ENCODE peak calls at places on chromosomes 5 and 9, in nine cellular contexts. P is mucosa of gallbladder; E is RPMI8226; G is ovary; H is aorta; U is NCI-H1436; M is stimulated activated CD4-positive, alpha-beta T cell treated with anti-CD3 and anti-CD28 coated beads, Interleukin-2, amount 100 ng/mL, for 48 hours; K is endothelial cell; R is psoas muscle. X is an unnamed sample.

GRCh38 chr9:13732290-13732689 is 452.8 kb upstream of the MPDZ start:
- DNase-seq in G (no peak), P (no peak), R (no peak), H (no peak), E (no peak), M (no peak), K (no peak), U (no peak), X (no peak)

GRCh38 chr5:139877129-139877597 is 81.6 kb downstream of the PSD2 start:
- DNase-seq in E (no peak), K (peak; percentile 31), R (no peak), M (no peak), G (no peak), H (no peak), U (no peak), P (no peak), X (no peak)

GRCh38 chr5:56763711-56764466 is 51.5 kb upstream of the MAP3K1 start:
- DNase-seq in U (no peak), H (no peak), M (no peak), P (no peak), R (no peak), E (peak; percentile 13), K (no peak), G (no peak), X (peak; percentile 42)

GRCh38 chr5:143557061-143557818 is 153.8 kb upstream of the NR3C1 start:
- DNase-seq in H (no peak), K (no peak), U (peak; percentile 13), P (no peak), M (no peak), E (no peak), R (no peak), G (no peak), X (no peak)

GRCh38 chr9:114465906-114466900 is 39.1 kb downstream of the WHRN start:
- DNase-seq in G (peak; percentile 56), H (no peak), R (no peak), K (no peak), E (no peak), P (no peak), M (no peak), U (no peak), X (no peak)

GRCh38 chr5:71907001-71907564 is 188.0 kb downstream of the CARTPT start:
- DNase-seq in K (no peak), R (no peak), P (no peak), E (no peak), G (no peak), M (no peak), H (no peak), U (peak; percentile 25), X (no peak)

GRCh38 chr5:111129938-111130337 is 37.8 kb downstream of the WDR36 start:
- DNase-seq in E (no peak), M (no peak), R (no peak), H (no peak), K (no peak), U (no peak), G (no peak), P (no peak), X (no peak)

GRCh38 chr5:179241175-179241574 is 104.1 kb downstream of the ADAMTS2 start:
- DNase-seq in M (no peak), R (no peak), U (no peak), G (no peak), E (no peak), K (no peak), H (no peak), P (no peak), X (no peak)

GRCh38 chr9:128575469-128575868 is 23.1 kb downstream of the SPTAN1 start:
- DNase-seq in G (no peak), H (no peak), P (no peak), M (no peak), K (no peak), U (peak; percentile 32), R (no peak), E (no peak), X (peak; percentile 56)

GRCh38 chr5:109413463-109413862 is 3.7 kb upstream of the PJA2 start:
- DNase-seq in H (no peak), K (no peak), R (no peak), U (no peak), P (no peak), G (no peak), M (no peak), E (peak; percentile 81), X (peak; percentile 18)

GRCh38 chr9:77753183-77753582 is 105.1 kb upstream of the GNA14 start:
- DNase-seq in M (no peak), G (no peak), R (no peak), H (no peak), K (no peak), E (no peak), U (no peak), P (no peak), X (no peak)

GRCh38 chr5:84260140-84260539 is 124.5 kb downstream of the EDIL3 start:
- DNase-seq in U (no peak), E (no peak), M (no peak), H (no peak), K (no peak), G (no peak), R (no peak), P (no peak), X (no peak)

GRCh38 chr5:122091942-122092600 is 14.0 kb upstream of the LOX start:
- DNase-seq in P (no peak), H (no peak), R (no peak), E (no peak), U (no peak), G (no peak), K (no peak), M (no peak), X (peak; percentile 60)

GRCh38 chr5:88502179-88503064 is 233.8 kb upstream of the TMEM161B start:
- DNase-seq in E (peak; percentile 40), R (no peak), K (no peak), U (no peak), M (no peak), P (no peak), H (no peak), G (no peak), X (peak; percentile 64)

GRCh38 chr5:130135506-130135905 is 231.2 kb downstream of the CHSY3 start:
- DNase-seq in K (no peak), H (no peak), E (no peak), G (no peak), M (no peak), P (no peak), U (no peak), R (no peak), X (no peak)

GRCh38 chr9:79053613-79054012 is 518.2 kb upstream of the TLE4 start:
- DNase-seq in U (peak; percentile 14), E (no peak), K (no peak), H (no peak), P (no peak), G (no peak), M (no peak), R (no peak), X (no peak)

GRCh38 chr5:171599396-171599795 is 179.9 kb downstream of the FGF18 start:
- DNase-seq in M (no peak), P (no peak), H (no peak), K (no peak), R (no peak), U (no peak), G (no peak), E (no peak), X (no peak)

GRCh38 chr9:35552376-35552775 is 52.7 kb upstream of the TESK1 start:
- DNase-seq in M (no peak), E (no peak), U (no peak), G (no peak), H (no peak), K (no peak), R (no peak), P (no peak), X (no peak)

GRCh38 chr5:73296772-73297171 is 123.8 kb downstream of the TMEM174 start:
- DNase-seq in G (no peak), E (no peak), K (no peak), M (no peak), P (no peak), U (no peak), R (no peak), H (no peak), X (no peak)

GRCh38 chr5:120386981-120387380 is 77.1 kb upstream of the PRR16 start:
- DNase-seq in P (no peak), E (no peak), K (no peak), R (no peak), U (no peak), H (no peak), M (no peak), G (no peak), X (no peak)

GRCh38 chr9:84573098-84573497 is 96.4 kb upstream of the NTRK2 start:
- DNase-seq in U (no peak), K (no peak), P (no peak), H (no peak), M (no peak), E (no peak), G (no peak), R (no peak), X (no peak)

GRCh38 chr9:1495684-1496083 is 445.5 kb downstream of the DMRT2 start:
- DNase-seq in H (no peak), P (no peak), U (peak; percentile 56), E (peak; percentile 20), G (no peak), R (no peak), M (no peak), K (no peak), X (no peak)

GRCh38 chr5:124043456-124043855 is 531.5 kb downstream of the CSNK1G3 start:
- DNase-seq in R (no peak), G (no peak), K (no peak), U (no peak), P (no peak), M (no peak), E (peak; percentile 6), H (no peak), X (no peak)

GRCh38 chr5:170262061-170262764 is 29.4 kb downstream of the C5orf58 start:
- DNase-seq in P (no peak), K (no peak), H (no peak), M (no peak), E (no peak), R (no peak), U (no peak), G (no peak), X (no peak)

GRCh38 chr9:121073038-121073437 is 1.7 kb upstream of the CNTRL start:
- DNase-seq in P (peak; percentile 35), H (peak; percentile 76), K (no peak), M (no peak), R (peak; percentile 27), U (no peak), E (no peak), G (peak; percentile 39), X (no peak)

GRCh38 chr9:120441446-120442279 is 138.3 kb downstream of the CDK5RAP2 start:
- DNase-seq in H (no peak), R (no peak), P (no peak), G (no peak), U (no peak), E (no peak), K (no peak), M (no peak), X (no peak)

GRCh38 chr5:79552984-79553383 is 39.0 kb upstream of the HOMER1 start:
- DNase-seq in M (no peak), E (peak; percentile 19), P (no peak), K (no peak), G (no peak), R (no peak), H (no peak), U (no peak), X (no peak)

GRCh38 chr5:105953616-105954015 is 1717.1 kb downstream of the EFNA5 start:
- DNase-seq in E (no peak), H (no peak), U (peak; percentile 47), R (no peak), P (no peak), K (no peak), M (no peak), G (no peak), X (no peak)

GRCh38 chr9:132590037-132590317 is 7.6 kb downstream of the BARHL1 start:
- DNase-seq in H (no peak), G (no peak), M (no peak), E (no peak), P (no peak), K (no peak), R (no peak), U (no peak), X (no peak)

GRCh38 chr5:122906768-122907167 is 61.4 kb downstream of the SNX24 start:
- DNase-seq in U (no peak), M (no peak), H (peak; percentile 70), K (no peak), P (no peak), E (no peak), R (no peak), G (no peak), X (no peak)

GRCh38 chr5:145360936-145361335 is 474.2 kb downstream of the PRELID2 start:
- DNase-seq in K (no peak), R (no peak), P (no peak), H (no peak), M (no peak), G (no peak), E (no peak), U (no peak), X (no peak)

X was measured in pons.